ENCODE peak calls at places on chromosomes 6 and 20, in five cellular contexts. One of them, this sample, is unnamed.

GRCh38 chr20:59153355-59153681 is 10.3 kb upstream of the ZNF831 start:
- DNase-seq in HepG2: no peak
- DNase-seq in H1: no peak
- DNase-seq in SK-N-SH: no peak
- DNase-seq in K562: no peak
- DNase-seq in this sample: no peak

GRCh38 chr20:24531626-24532419 is 62.4 kb downstream of the SYNDIG1 start:
- DNase-seq in H1: no peak
- DNase-seq in SK-N-SH: no peak
- DNase-seq in K562: no peak
- DNase-seq in HepG2: no peak
- DNase-seq in this sample: no peak

GRCh38 chr6:13396241-13396792 is 68.0 kb upstream of the TBC1D7 start:
- DNase-seq in K562: no peak
- DNase-seq in SK-N-SH: no peak
- DNase-seq in HepG2: no peak
- DNase-seq in H1: no peak
- DNase-seq in this sample: no peak

GRCh38 chr20:44401052-44401769 is 45.7 kb downstream of the HNF4A start:
- DNase-seq in SK-N-SH: no peak
- DNase-seq in HepG2: peak
- DNase-seq in H1: no peak
- DNase-seq in K562: peak
- DNase-seq in this sample: peak

GRCh38 chr6:170098428-170099170 is 192.3 kb downstream of the DLL1 start:
- DNase-seq in H1: no peak
- DNase-seq in HepG2: no peak
- DNase-seq in K562: no peak
- DNase-seq in SK-N-SH: no peak
- DNase-seq in this sample: no peak

GRCh38 chr20:64102647-64103354 is 4.6 kb downstream of the NPBWR2 start:
- DNase-seq in HepG2: no peak
- DNase-seq in H1: no peak
- DNase-seq in K562: peak
- DNase-seq in SK-N-SH: no peak
- DNase-seq in this sample: no peak

GRCh38 chr20:34269996-34270627 is 28.9 kb downstream of the ASIP start:
- DNase-seq in H1: no peak
- DNase-seq in SK-N-SH: no peak
- DNase-seq in HepG2: no peak
- DNase-seq in K562: no peak
- DNase-seq in this sample: no peak

GRCh38 chr6:21800948-21801438 is 207.4 kb downstream of the SOX4 start:
- DNase-seq in HepG2: peak
- DNase-seq in SK-N-SH: no peak
- DNase-seq in H1: no peak
- DNase-seq in K562: no peak
- DNase-seq in this sample: peak

GRCh38 chr20:57388953-57389694 is 2.1 kb upstream of the RBM38 start:
- DNase-seq in SK-N-SH: no peak
- DNase-seq in K562: peak
- DNase-seq in H1: no peak
- DNase-seq in HepG2: peak
- DNase-seq in this sample: no peak

GRCh38 chr6:42007753-42008528 is 42.4 kb upstream of the TAF8 start:
- DNase-seq in SK-N-SH: no peak
- DNase-seq in HepG2: no peak
- DNase-seq in K562: no peak
- DNase-seq in H1: no peak
- DNase-seq in this sample: no peak
- H3K4me2 ChIP-seq in SK-N-SH: no peak
- H3K4me2 ChIP-seq in HepG2: no peak
- H3K4me2 ChIP-seq in K562: no peak
- H3K4me2 ChIP-seq in H1: no peak
- H3K4me2 ChIP-seq in this sample: no peak

DNA sequence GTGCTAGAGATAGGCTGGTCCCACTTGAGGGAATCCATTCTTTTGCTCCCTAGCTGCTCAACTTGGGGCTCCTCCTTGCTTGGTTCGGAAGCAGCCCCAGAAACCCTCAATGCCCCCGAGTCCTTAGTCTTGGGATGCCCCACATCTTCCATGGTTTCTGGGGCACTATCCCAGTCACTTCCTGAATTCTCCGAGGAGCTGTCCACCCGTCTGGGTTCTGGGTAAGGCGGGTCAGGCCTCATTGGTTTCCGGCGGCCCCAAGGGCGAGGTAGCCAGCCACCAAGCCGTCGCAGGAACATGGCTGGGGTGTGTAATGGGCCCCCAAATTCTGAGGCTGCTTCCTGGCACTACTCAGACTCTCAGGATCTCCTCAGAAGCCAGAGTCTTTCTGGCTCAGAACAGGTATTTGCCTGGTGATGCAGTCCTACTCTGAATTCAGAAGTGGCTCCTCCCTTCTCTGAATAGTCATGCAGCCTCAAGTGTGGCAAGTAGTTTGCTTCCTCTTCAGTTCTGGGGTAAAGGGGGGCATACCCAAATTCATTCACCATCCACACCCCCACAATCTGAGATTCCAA is 842 bp downstream of the C6orf47 start:
- DNase-seq in SK-N-SH: no peak
- DNase-seq in H1: no peak
- DNase-seq in HepG2: no peak
- DNase-seq in K562: no peak
- DNase-seq in this sample: no peak
- TF ChIP-seq CHD2 in SK-N-SH: no peak
- TF ChIP-seq CHD2 in H1: no peak
- TF ChIP-seq CHD2 in HepG2: no peak
- TF ChIP-seq CHD2 in K562: no peak
- TF ChIP-seq CHD2 in this sample: no peak

GRCh38 chr6:137975058-137975940 is 108.2 kb downstream of the TNFAIP3 start:
- DNase-seq in K562: no peak
- DNase-seq in HepG2: peak
- DNase-seq in H1: no peak
- DNase-seq in SK-N-SH: no peak
- DNase-seq in this sample: no peak
- H3K4me2 ChIP-seq in K562: no peak
- H3K4me2 ChIP-seq in HepG2: no peak
- H3K4me2 ChIP-seq in H1: no peak
- H3K4me2 ChIP-seq in SK-N-SH: no peak
- H3K4me2 ChIP-seq in this sample: no peak

DNA sequence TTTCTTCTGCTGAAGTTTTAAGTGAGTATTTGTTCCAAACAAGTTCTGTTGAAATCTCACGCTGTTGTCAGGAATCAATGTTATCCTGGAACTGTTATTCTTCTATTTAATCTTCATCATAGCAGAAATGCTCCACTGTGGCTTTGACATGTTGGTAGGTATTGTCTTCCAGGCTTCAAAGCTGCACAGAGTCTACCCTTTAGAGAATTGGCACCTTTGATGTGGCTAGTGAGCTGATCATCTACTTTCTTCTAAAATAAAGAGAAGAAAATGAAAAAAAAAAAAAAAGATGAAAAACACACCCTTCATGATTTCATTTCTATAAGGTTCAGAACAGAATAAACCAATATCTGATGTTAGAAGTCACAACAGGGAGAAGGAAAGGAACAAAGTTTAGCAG is 5.8 kb upstream of the ZSCAN23 start:
- DNase-seq in HepG2: no peak
- DNase-seq in K562: no peak
- DNase-seq in SK-N-SH: no peak
- DNase-seq in H1: no peak
- DNase-seq in this sample: no peak
- TF ChIP-seq CHD2 in HepG2: no peak
- TF ChIP-seq CHD2 in K562: no peak
- TF ChIP-seq CHD2 in SK-N-SH: no peak
- TF ChIP-seq CHD2 in H1: no peak
- TF ChIP-seq CHD2 in this sample: no peak

GRCh38 chr6:2126351-2126750 is 119.1 kb downstream of the GMDS start:
- DNase-seq in K562: no peak
- DNase-seq in SK-N-SH: no peak
- DNase-seq in HepG2: no peak
- DNase-seq in H1: no peak
- DNase-seq in this sample: no peak
- H3K4me2 ChIP-seq in K562: no peak
- H3K4me2 ChIP-seq in SK-N-SH: no peak
- H3K4me2 ChIP-seq in HepG2: no peak
- H3K4me2 ChIP-seq in H1: no peak
- H3K4me2 ChIP-seq in this sample: no peak

GRCh38 chr6:133997267-133997666 is 44.2 kb downstream of the TBPL1 start:
- DNase-seq in K562: no peak
- DNase-seq in H1: no peak
- DNase-seq in HepG2: no peak
- DNase-seq in SK-N-SH: no peak
- DNase-seq in this sample: no peak
- TF ChIP-seq CHD2 in K562: no peak
- TF ChIP-seq CHD2 in H1: no peak
- TF ChIP-seq CHD2 in HepG2: no peak
- TF ChIP-seq CHD2 in SK-N-SH: no peak
- TF ChIP-seq CHD2 in this sample: no peak

GRCh38 chr6:85610182-85610895 is 16.7 kb upstream of the SNX14 start:
- DNase-seq in K562: no peak
- DNase-seq in SK-N-SH: no peak
- DNase-seq in HepG2: no peak
- DNase-seq in H1: no peak
- DNase-seq in this sample: no peak

GRCh38 chr6:85612690-85613474 is 19.2 kb upstream of the SNX14 start:
- DNase-seq in SK-N-SH: no peak
- DNase-seq in K562: no peak
- DNase-seq in HepG2: no peak
- DNase-seq in H1: no peak
- DNase-seq in this sample: peak

GRCh38 chr6:85620308-85620707 is 22.4 kb downstream of the SYNCRIP start:
- DNase-seq in HepG2: no peak
- DNase-seq in SK-N-SH: no peak
- DNase-seq in H1: no peak
- DNase-seq in K562: no peak
- DNase-seq in this sample: no peak

GRCh38 chr6:85614780-85615179 is 21.1 kb upstream of the SNX14 start:
- DNase-seq in H1: no peak
- DNase-seq in SK-N-SH: no peak
- DNase-seq in HepG2: no peak
- DNase-seq in K562: no peak
- DNase-seq in this sample: no peak
- H3K4me2 ChIP-seq in H1: no peak
- H3K4me2 ChIP-seq in SK-N-SH: no peak
- H3K4me2 ChIP-seq in HepG2: no peak
- H3K4me2 ChIP-seq in K562: no peak
- H3K4me2 ChIP-seq in this sample: no peak

This sample was measured in A549.